ENCODE peak calls at places on chromosomes 16 and 17, in eight cellular contexts. L is ovary, E is lung, U is upper lobe of left lung, R is astrocyte, G is colonic mucosa, I is kidney epithelial cell, J is heart left ventricle. N is an unnamed sample.
A peak's percentile ranks its signal among the peaks of the same experiment; 100 is the strongest.

GRCh38 chr16:53737563-53737962 is 33.6 kb downstream of the FTO start:
- DNase-seq in E (no peak), L (no peak), G (no peak), I (no peak), U (no peak), J (no peak), R (no peak), N (no peak)

GRCh38 chr17:82311971-82312370 is 5.4 kb downstream of the CD7 start:
- DNase-seq in J (no peak), L (no peak), R (no peak), E (no peak), G (no peak), U (no peak), I (no peak), N (no peak)

GRCh38 chr16:87117936-87118335 is 199.3 kb downstream of the C16orf95 start:
- DNase-seq in R (no peak), U (no peak), G (no peak), J (no peak), L (no peak), E (no peak), I (no peak), N (no peak)

GRCh38 chr16:19294156-19294649 is 8.7 kb downstream of the CLEC19A start:
- DNase-seq in R (no peak), L (no peak), U (peak; percentile 76), I (no peak), J (peak; percentile 82), G (no peak), E (peak; percentile 50), N (no peak)

GRCh38 chr17:29682987-29683386 is 60.3 kb upstream of the CORO6 start:
- DNase-seq in U (no peak), E (no peak), R (no peak), L (no peak), I (no peak), J (no peak), G (no peak), N (no peak)

GRCh38 chr17:521168-521525 is 168.5 kb upstream of the RPH3AL start:
- DNase-seq in G (no peak), R (peak; percentile 84), U (no peak), I (no peak), L (no peak), E (no peak), J (no peak), N (no peak)

GRCh38 chr16:8581923-8582580 is 8.3 kb downstream of the TMEM114 start:
- DNase-seq in L (no peak), J (peak; percentile 50), I (peak; percentile 16), G (no peak), E (no peak), U (peak; percentile 56), R (no peak), N (no peak)

GRCh38 chr16:15672514-15673167 is 22.6 kb downstream of the NDE1 start:
- DNase-seq in R (peak; percentile 98), G (peak; percentile 86), I (peak; percentile 79), L (peak; percentile 92), U (peak; percentile 94), J (peak; percentile 93), E (peak; percentile 87), N (peak; percentile 99)

GRCh38 chr17:3857261-3858105 is 11.4 kb upstream of the NCBP3 start:
- DNase-seq in I (no peak), G (no peak), R (no peak), U (no peak), E (no peak), J (no peak), L (no peak), N (no peak)

GRCh38 chr17:79563237-79564013 is 47.4 kb downstream of the RBFOX3 start:
- DNase-seq in J (no peak), L (no peak), R (peak; percentile 4), G (no peak), I (peak; percentile 14), E (no peak), U (no peak), N (peak; percentile 15)

GRCh38 chr17:32152130-32152529 is 9.8 kb downstream of the RHOT1 start:
- DNase-seq in L (peak; percentile 51), I (no peak), R (no peak), J (peak; percentile 48), U (peak; percentile 35), G (no peak), E (no peak), N (no peak)

GRCh38 chr16:3999479-3999868 is 116.8 kb downstream of the ADCY9 start:
- DNase-seq in R (peak; percentile 61), J (peak; percentile 81), G (no peak), I (no peak), E (no peak), U (no peak), L (peak; percentile 89), N (no peak)

GRCh38 chr16:81553080-81553813 is 108.6 kb downstream of the CMIP start:
- DNase-seq in J (peak; percentile 20), E (no peak), U (no peak), I (no peak), L (no peak), R (peak; percentile 59), G (no peak), N (peak; percentile 66)

GRCh38 chr16:4521971-4522623 is 16.5 kb downstream of the CDIP1 start:
- DNase-seq in G (no peak), E (no peak), J (peak; percentile 50), R (no peak), L (no peak), U (no peak), I (no peak), N (no peak)

GRCh38 chr17:70862295-70862694 is 693.0 kb downstream of the KCNJ2 start:
- DNase-seq in E (no peak), G (no peak), I (no peak), R (no peak), J (no peak), U (no peak), L (no peak), N (no peak)

GRCh38 chr16:55261301-55261700 is 62.7 kb upstream of the IRX6 start:
- DNase-seq in U (no peak), R (no peak), L (no peak), I (no peak), J (no peak), G (no peak), E (no peak), N (no peak)

GRCh38 chr17:72461757-72462156 is 340.9 kb downstream of the SOX9 start:
- DNase-seq in G (no peak), E (no peak), J (no peak), I (no peak), U (no peak), R (no peak), L (no peak), N (no peak)

GRCh38 chr17:82844796-82845162 is 5.0 kb upstream of the ZNF750 start:
- DNase-seq in J (no peak), G (no peak), U (no peak), R (no peak), E (no peak), L (no peak), I (no peak), N (no peak)

GRCh38 chr16:483351-484075 is 44.0 kb upstream of the CAPN15 start:
- DNase-seq in E (no peak), R (peak; percentile 22), U (no peak), G (no peak), L (no peak), J (no peak), I (no peak), N (no peak)

GRCh38 chr16:2156849-2157224 is 1.3 kb downstream of the TRAF7 start:
- DNase-seq in G (no peak), L (no peak), R (no peak), I (no peak), J (no peak), E (no peak), U (no peak), N (no peak)

GRCh38 chr16:2157480-2158261 is 2.1 kb downstream of the TRAF7 start:
- DNase-seq in R (no peak), L (no peak), G (peak; percentile 70), E (no peak), U (no peak), J (no peak), I (no peak), N (no peak)

GRCh38 chr16:2155091-2156024 is at the start of gene TRAF7:
- DNase-seq in R (peak; percentile 100), L (peak; percentile 99), E (peak; percentile 100), I (peak; percentile 100), U (peak; percentile 100), G (peak; percentile 99), J (peak; percentile 99), N (peak; percentile 100)

GRCh38 chr16:2154533-2155090 is 970 bp upstream of the TRAF7 start:
- DNase-seq in R (no peak), G (peak; percentile 39), L (no peak), U (no peak), J (no peak), I (no peak), E (no peak), N (no peak)

GRCh38 chr16:2156025-2156848 is 655 bp downstream of the TRAF7 start:
- DNase-seq in G (peak; percentile 39), R (peak; percentile 69), L (peak; percentile 50), U (no peak), E (no peak), I (no peak), J (no peak), N (peak; percentile 67)
- TF ChIP-seq CTCF in G (no peak), R (no peak), L (no peak), U (no peak), E (no peak), I (no peak), J (no peak), N (no peak)

DNA sequence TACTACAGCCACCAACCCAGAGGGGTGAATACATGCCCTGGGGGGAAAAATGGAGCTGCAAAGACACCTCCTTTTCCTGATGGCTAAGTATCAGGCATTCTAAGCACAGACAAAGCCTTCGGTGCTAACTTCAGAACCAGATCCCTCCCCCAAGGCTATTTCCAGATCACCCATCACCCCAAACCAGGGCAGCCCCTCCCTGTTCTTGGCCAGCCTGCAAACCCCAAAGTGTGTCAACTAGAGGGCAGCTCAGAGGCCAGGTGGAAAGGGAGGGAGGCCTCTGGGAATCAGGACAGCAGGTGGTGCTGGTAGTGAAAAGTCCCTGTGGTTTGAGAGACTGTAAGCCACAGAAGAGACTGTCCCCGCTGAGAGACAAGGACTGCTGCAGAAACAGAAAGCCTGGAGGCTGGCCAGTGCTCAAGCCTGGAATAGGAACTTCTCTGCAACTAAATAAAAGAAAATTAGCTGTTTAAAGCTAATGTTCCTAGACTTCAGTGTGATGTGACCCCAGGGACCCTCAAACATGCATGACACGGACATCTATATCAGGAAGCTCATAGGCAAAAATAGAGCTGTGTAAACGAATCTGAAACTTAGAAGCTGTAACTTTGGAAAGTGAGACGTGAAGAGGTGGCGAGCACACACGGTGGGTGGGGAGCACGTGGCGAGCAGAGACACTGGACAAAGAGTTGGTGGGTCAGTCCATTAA is 9.1 kb downstream of the TUBG1 start:
- DNase-seq in I (no peak), E (peak; percentile 33), J (peak; percentile 82), G (peak; percentile 52), L (peak; percentile 20), R (no peak), U (peak; percentile 73), N (peak; percentile 57)
- H3K36me3 ChIP-seq in I (no peaks in the 10 kb centered on the region), E (peaks cover 10% of the 10 kb centered on the region), J (peaks cover 25% of the 10 kb centered on the region), G (peaks cover 4% of the 10 kb centered on the region), L (no peaks in the 10 kb centered on the region), R (peaks cover 14% of the 10 kb centered on the region), U (peaks cover 19% of the 10 kb centered on the region), N (peaks cover 14% of the 10 kb centered on the region)

GRCh38 chr16:6081320-6081976 is 983.9 kb upstream of the EEF2KMT start:
- DNase-seq in E (peak; percentile 31), G (peak; percentile 56), L (no peak), J (no peak), I (peak; percentile 1), R (peak; percentile 6), U (no peak), N (peak; percentile 1)
- TF ChIP-seq CTCF in E (peak; percentile 15), G (peak; percentile 63), L (no peak), J (peak; percentile 11), I (peak; percentile 65), R (peak; percentile 65), U (peak; percentile 35), N (peak; percentile 37)

GRCh38 chr17:77829871-77830799 is 128.4 kb upstream of the TNRC6C start:
- DNase-seq in R (peak; percentile 79), L (peak; percentile 54), E (no peak), I (no peak), G (no peak), J (peak; percentile 81), U (no peak), N (no peak)
- H3K36me3 ChIP-seq in R (no peaks in the 10 kb centered on the region), L (no peaks in the 10 kb centered on the region), E (no peaks in the 10 kb centered on the region), I (no peaks in the 10 kb centered on the region), G (no peaks in the 10 kb centered on the region), J (no peaks in the 10 kb centered on the region), U (no peaks in the 10 kb centered on the region), N (no peaks in the 10 kb centered on the region)